ENCODE peak calls at places on chromosome X, in seven cellular contexts. One of them, this sample, is unnamed.

GRCh38 chrX:96906741-96907140 is 23.0 kb downstream of the RPA4 start:
- DNase-seq in lower lobe of right lung: no peak
- DNase-seq in H7: no peak
- DNase-seq in dorsolateral prefrontal cortex: no peak
- DNase-seq in fibroblast of lung: peak; percentile 72
- DNase-seq in pancreas: no peak
- DNase-seq in NB4: no peak
- DNase-seq in this sample: no peak

GRCh38 chrX:69314436-69315348 is 149.4 kb upstream of the PJA1 start:
- DNase-seq in lower lobe of right lung: no peak
- DNase-seq in H7: peak; percentile 52
- DNase-seq in dorsolateral prefrontal cortex: no peak
- DNase-seq in fibroblast of lung: no peak
- DNase-seq in pancreas: no peak
- DNase-seq in NB4: no peak
- DNase-seq in this sample: no peak

GRCh38 chrX:72060196-72060974 is 71.3 kb downstream of the RTL5 start:
- DNase-seq in lower lobe of right lung: no peak
- DNase-seq in H7: peak; percentile 56
- DNase-seq in dorsolateral prefrontal cortex: peak; percentile 79
- DNase-seq in fibroblast of lung: no peak
- DNase-seq in pancreas: no peak
- DNase-seq in NB4: no peak
- DNase-seq in this sample: no peak

GRCh38 chrX:40100141-40100536 is 2.4 kb upstream of the BCOR start:
- DNase-seq in lower lobe of right lung: peak; percentile 60
- DNase-seq in H7: peak; percentile 74
- DNase-seq in dorsolateral prefrontal cortex: no peak
- DNase-seq in fibroblast of lung: no peak
- DNase-seq in pancreas: peak; percentile 56
- DNase-seq in NB4: peak; percentile 60
- DNase-seq in this sample: no peak

GRCh38 chrX:19906293-19906692 is 18.9 kb upstream of the SH3KBP1 start:
- DNase-seq in lower lobe of right lung: no peak
- DNase-seq in H7: no peak
- DNase-seq in dorsolateral prefrontal cortex: no peak
- DNase-seq in fibroblast of lung: no peak
- DNase-seq in pancreas: no peak
- DNase-seq in NB4: peak; percentile 55
- DNase-seq in this sample: no peak

GRCh38 chrX:96611619-96612362 is 72.9 kb upstream of the DIAPH2 start:
- DNase-seq in lower lobe of right lung: no peak
- DNase-seq in H7: no peak
- DNase-seq in dorsolateral prefrontal cortex: no peak
- DNase-seq in fibroblast of lung: peak; percentile 13
- DNase-seq in pancreas: no peak
- DNase-seq in NB4: no peak
- DNase-seq in this sample: no peak

GRCh38 chrX:130523460-130524394 is 121.9 kb downstream of the RBMX2 start:
- DNase-seq in lower lobe of right lung: peak; percentile 50
- DNase-seq in H7: peak; percentile 89
- DNase-seq in dorsolateral prefrontal cortex: no peak
- DNase-seq in fibroblast of lung: peak; percentile 2
- DNase-seq in pancreas: peak; percentile 62
- DNase-seq in NB4: peak; percentile 10
- DNase-seq in this sample: peak; percentile 22

GRCh38 chrX:68820476-68821110 is 8.2 kb upstream of the EFNB1 start:
- DNase-seq in lower lobe of right lung: no peak
- DNase-seq in H7: no peak
- DNase-seq in dorsolateral prefrontal cortex: no peak
- DNase-seq in fibroblast of lung: no peak
- DNase-seq in pancreas: no peak
- DNase-seq in NB4: no peak
- DNase-seq in this sample: no peak

GRCh38 chrX:129654652-129655546 is at the start of gene APLN:
- DNase-seq in lower lobe of right lung: peak; percentile 51
- DNase-seq in H7: peak; percentile 86
- DNase-seq in dorsolateral prefrontal cortex: peak; percentile 58
- DNase-seq in fibroblast of lung: peak; percentile 46
- DNase-seq in pancreas: peak; percentile 74
- DNase-seq in NB4: peak; percentile 70
- DNase-seq in this sample: peak; percentile 47

GRCh38 chrX:9767375-9767774 is 1.7 kb upstream of the GPR143 start:
- DNase-seq in lower lobe of right lung: no peak
- DNase-seq in H7: no peak
- DNase-seq in dorsolateral prefrontal cortex: no peak
- DNase-seq in fibroblast of lung: no peak
- DNase-seq in pancreas: no peak
- DNase-seq in NB4: peak; percentile 9
- DNase-seq in this sample: no peak

GRCh38 chrX:23344208-23344903 is 9.7 kb downstream of the PTCHD1 start:
- DNase-seq in lower lobe of right lung: no peak
- DNase-seq in H7: peak; percentile 19
- DNase-seq in dorsolateral prefrontal cortex: no peak
- DNase-seq in fibroblast of lung: peak; percentile 20
- DNase-seq in pancreas: no peak
- DNase-seq in NB4: no peak
- DNase-seq in this sample: no peak

GRCh38 chrX:148600581-148600980 is 100.2 kb downstream of the AFF2 start:
- DNase-seq in lower lobe of right lung: no peak
- DNase-seq in H7: no peak
- DNase-seq in dorsolateral prefrontal cortex: no peak
- DNase-seq in fibroblast of lung: no peak
- DNase-seq in pancreas: no peak
- DNase-seq in NB4: no peak
- DNase-seq in this sample: no peak

GRCh38 chrX:340641-341423 is 22.2 kb upstream of the GTPBP6 start:
- DNase-seq in lower lobe of right lung: peak; percentile 30
- DNase-seq in H7: no peak
- DNase-seq in dorsolateral prefrontal cortex: peak; percentile 46
- DNase-seq in fibroblast of lung: no peak
- DNase-seq in pancreas: peak; percentile 77
- DNase-seq in NB4: no peak
- DNase-seq in this sample: no peak

GRCh38 chrX:13719192-13719856 is 15.1 kb downstream of the TRAPPC2 start:
- DNase-seq in lower lobe of right lung: no peak
- DNase-seq in H7: no peak
- DNase-seq in dorsolateral prefrontal cortex: no peak
- DNase-seq in fibroblast of lung: peak; percentile 33
- DNase-seq in pancreas: no peak
- DNase-seq in NB4: no peak
- DNase-seq in this sample: no peak

GRCh38 chrX:109848451-109849050 is 115.5 kb upstream of the ACSL4 start:
- DNase-seq in lower lobe of right lung: no peak
- DNase-seq in H7: peak; percentile 18
- DNase-seq in dorsolateral prefrontal cortex: no peak
- DNase-seq in fibroblast of lung: no peak
- DNase-seq in pancreas: no peak
- DNase-seq in NB4: peak; percentile 54
- DNase-seq in this sample: no peak

GRCh38 chrX:94676285-94676684 is 1002.3 kb downstream of the FAM133A start:
- DNase-seq in lower lobe of right lung: no peak
- DNase-seq in H7: no peak
- DNase-seq in dorsolateral prefrontal cortex: no peak
- DNase-seq in fibroblast of lung: no peak
- DNase-seq in pancreas: no peak
- DNase-seq in NB4: no peak
- DNase-seq in this sample: no peak

GRCh38 chrX:69182818-69183375 is 17.6 kb upstream of the PJA1 start:
- DNase-seq in lower lobe of right lung: no peak
- DNase-seq in H7: no peak
- DNase-seq in dorsolateral prefrontal cortex: no peak
- DNase-seq in fibroblast of lung: no peak
- DNase-seq in pancreas: no peak
- DNase-seq in NB4: no peak
- DNase-seq in this sample: no peak

GRCh38 chrX:9789555-9789954 is 3.3 kb downstream of the SHROOM2 start:
- DNase-seq in lower lobe of right lung: no peak
- DNase-seq in H7: peak; percentile 68
- DNase-seq in dorsolateral prefrontal cortex: no peak
- DNase-seq in fibroblast of lung: no peak
- DNase-seq in pancreas: no peak
- DNase-seq in NB4: no peak
- DNase-seq in this sample: no peak

GRCh38 chrX:48938721-48939416 is 18.5 kb downstream of the OTUD5 start:
- DNase-seq in lower lobe of right lung: no peak
- DNase-seq in H7: no peak
- DNase-seq in dorsolateral prefrontal cortex: no peak
- DNase-seq in fibroblast of lung: no peak
- DNase-seq in pancreas: no peak
- DNase-seq in NB4: no peak
- DNase-seq in this sample: no peak

GRCh38 chrX:129768586-129769466 is 10.9 kb upstream of the SASH3 start:
- DNase-seq in lower lobe of right lung: no peak
- DNase-seq in H7: no peak
- DNase-seq in dorsolateral prefrontal cortex: no peak
- DNase-seq in fibroblast of lung: peak; percentile 48
- DNase-seq in pancreas: no peak
- DNase-seq in NB4: no peak
- DNase-seq in this sample: no peak

GRCh38 chrX:139692908-139693307 is 15.1 kb downstream of the MCF2 start:
- DNase-seq in lower lobe of right lung: no peak
- DNase-seq in H7: peak; percentile 22
- DNase-seq in dorsolateral prefrontal cortex: no peak
- DNase-seq in fibroblast of lung: no peak
- DNase-seq in pancreas: no peak
- DNase-seq in NB4: no peak
- DNase-seq in this sample: no peak
- H3K4me3 ChIP-seq in lower lobe of right lung: peak overlapping the region; percentile 44
- H3K4me3 ChIP-seq in H7: no peak overlapping the region
- H3K4me3 ChIP-seq in dorsolateral prefrontal cortex: no peak overlapping the region
- H3K4me3 ChIP-seq in fibroblast of lung: peak overlapping the region; percentile 46
- H3K4me3 ChIP-seq in pancreas: no peak overlapping the region
- H3K4me3 ChIP-seq in NB4: no peak overlapping the region
- H3K4me3 ChIP-seq in this sample: no peak overlapping the region

DNA sequence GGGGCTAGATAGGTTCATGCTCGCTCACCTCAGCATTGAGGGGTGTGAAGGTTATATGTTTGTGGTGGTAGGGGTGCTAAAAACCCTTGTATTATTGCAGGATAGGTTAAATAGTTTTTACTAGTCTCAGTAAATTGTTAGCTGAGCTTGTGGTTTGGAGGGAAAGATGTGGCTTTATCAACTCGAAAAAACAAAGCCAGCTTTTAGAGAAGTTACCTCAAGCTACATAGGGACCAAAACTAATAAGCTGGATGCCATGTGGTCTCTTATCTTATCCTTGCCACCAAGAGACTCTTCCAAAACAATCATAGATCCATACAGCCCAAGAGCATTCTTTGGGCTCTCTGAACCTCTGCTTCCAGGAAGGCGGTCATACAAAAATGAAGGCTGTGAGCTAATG is 29.2 kb downstream of the MSN start:
- DNase-seq in lower lobe of right lung: no peak
- DNase-seq in H7: no peak
- DNase-seq in dorsolateral prefrontal cortex: no peak
- DNase-seq in fibroblast of lung: peak; percentile 64
- DNase-seq in pancreas: no peak
- DNase-seq in NB4: peak; percentile 62
- DNase-seq in this sample: no peak
- H3K4me3 ChIP-seq in lower lobe of right lung: no peak overlapping the region
- H3K4me3 ChIP-seq in H7: no peak overlapping the region
- H3K4me3 ChIP-seq in dorsolateral prefrontal cortex: no peak overlapping the region
- H3K4me3 ChIP-seq in fibroblast of lung: no peak overlapping the region
- H3K4me3 ChIP-seq in pancreas: no peak overlapping the region
- H3K4me3 ChIP-seq in NB4: peak overlapping the region; percentile 40
- H3K4me3 ChIP-seq in this sample: no peak overlapping the region

GRCh38 chrX:103311401-103311785 is 603 bp upstream of the BEX2 start:
- DNase-seq in lower lobe of right lung: no peak
- DNase-seq in H7: no peak
- DNase-seq in dorsolateral prefrontal cortex: no peak
- DNase-seq in fibroblast of lung: no peak
- DNase-seq in pancreas: no peak
- DNase-seq in NB4: no peak
- DNase-seq in this sample: no peak

GRCh38 chrX:103309860-103310591 is 764 bp downstream of the BEX2 start:
- DNase-seq in lower lobe of right lung: no peak
- DNase-seq in H7: no peak
- DNase-seq in dorsolateral prefrontal cortex: no peak
- DNase-seq in fibroblast of lung: no peak
- DNase-seq in pancreas: peak; percentile 51
- DNase-seq in NB4: no peak
- DNase-seq in this sample: peak; percentile 51

DNA sequence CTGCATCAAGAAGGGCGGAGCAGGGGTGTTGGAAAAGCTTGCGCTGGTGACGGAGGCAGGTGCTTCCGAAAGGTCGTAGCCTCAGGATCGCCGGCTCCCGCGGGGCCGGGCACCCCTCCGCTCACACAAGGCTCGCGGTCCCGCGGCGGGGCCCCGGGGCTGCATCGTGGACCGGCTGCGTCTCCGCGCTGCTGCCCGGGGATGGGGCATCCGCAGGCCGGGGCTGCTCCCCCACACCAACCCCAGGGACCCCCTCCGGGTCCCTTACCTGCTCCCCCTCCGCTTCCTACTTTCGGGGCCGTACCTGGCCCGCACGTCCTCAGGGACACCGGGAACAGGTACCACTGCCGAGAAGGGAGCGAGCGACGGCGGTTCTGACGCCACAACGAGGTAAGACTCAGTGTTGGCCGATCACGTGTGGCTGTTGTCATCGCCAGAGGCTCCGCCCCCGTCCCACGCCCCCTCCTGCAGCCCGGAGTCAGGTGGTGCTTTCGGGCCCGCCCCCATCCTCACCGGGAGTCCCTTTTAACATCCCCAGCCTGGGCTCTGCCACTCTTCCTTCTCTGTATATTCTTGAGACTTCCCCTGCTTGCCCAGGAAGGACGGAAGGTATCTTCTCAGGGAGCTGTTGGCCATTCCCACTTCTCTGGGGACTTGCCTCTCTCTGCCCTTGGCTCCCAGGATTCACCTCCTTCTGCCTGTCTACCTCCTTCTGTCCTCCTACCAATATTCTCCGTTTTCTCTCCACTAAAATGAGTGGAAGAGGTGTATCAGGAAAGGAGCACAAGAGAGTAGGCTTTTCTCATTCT is at the start of gene BEX2:
- DNase-seq in lower lobe of right lung: peak; percentile 84
- DNase-seq in H7: peak; percentile 87
- DNase-seq in dorsolateral prefrontal cortex: peak; percentile 88
- DNase-seq in fibroblast of lung: peak; percentile 17
- DNase-seq in pancreas: peak; percentile 93
- DNase-seq in NB4: no peak
- DNase-seq in this sample: peak; percentile 85
- H3K4me3 ChIP-seq in lower lobe of right lung: peak within 1 kb of the TSS; percentile 55
- H3K4me3 ChIP-seq in H7: peak within 1 kb of the TSS; percentile 84
- H3K4me3 ChIP-seq in dorsolateral prefrontal cortex: peak within 1 kb of the TSS; percentile 53
- H3K4me3 ChIP-seq in fibroblast of lung: peak within 1 kb of the TSS; percentile 49
- H3K4me3 ChIP-seq in pancreas: peak within 1 kb of the TSS; percentile 14
- H3K4me3 ChIP-seq in NB4: no peak within 1 kb of the TSS
- H3K4me3 ChIP-seq in this sample: peak within 1 kb of the TSS; percentile 19

GRCh38 chrX:119549327-119550016 is 15.7 kb downstream of the STEEP1 start:
- DNase-seq in lower lobe of right lung: no peak
- DNase-seq in H7: no peak
- DNase-seq in dorsolateral prefrontal cortex: no peak
- DNase-seq in fibroblast of lung: no peak
- DNase-seq in pancreas: no peak
- DNase-seq in NB4: no peak
- DNase-seq in this sample: no peak
- H3K4me3 ChIP-seq in lower lobe of right lung: no peak overlapping the region
- H3K4me3 ChIP-seq in H7: no peak overlapping the region
- H3K4me3 ChIP-seq in dorsolateral prefrontal cortex: no peak overlapping the region
- H3K4me3 ChIP-seq in fibroblast of lung: no peak overlapping the region
- H3K4me3 ChIP-seq in pancreas: no peak overlapping the region
- H3K4me3 ChIP-seq in NB4: no peak overlapping the region
- H3K4me3 ChIP-seq in this sample: no peak overlapping the region

This sample was measured in mucosa of descending colon.